ENCODE peak calls at places on chromosomes 12 and 14, in nine cellular contexts. Y, W, G, F, O, Z, T, B and D are unnamed samples.

GRCh38 chr14:22370084-22370847 is 218.8 kb downstream of the DAD1 start:
- DNase-seq in Y (no peak), W (no peak), G (no peak), F (no peak), O (no peak), Z (no peak), T (no peak), B (no peak), D (no peak)

GRCh38 chr12:13181375-13182070 is 15.0 kb upstream of the EMP1 start:
- DNase-seq in Y (no peak), W (peak; percentile 32), G (no peak), F (no peak), O (no peak), Z (no peak), T (no peak), B (no peak), D (no peak)

GRCh38 chr12:67590122-67590795 is 58.3 kb upstream of the DYRK2 start:
- DNase-seq in Y (peak; percentile 10), W (no peak), G (no peak), F (no peak), O (no peak), Z (no peak), T (no peak), B (no peak), D (no peak)

GRCh38 chr14:61260939-61261776 is 20.0 kb downstream of the TMEM30B start:
- DNase-seq in Y (no peak), W (no peak), G (no peak), F (no peak), O (peak; percentile 86), Z (peak; percentile 90), T (no peak), B (no peak), D (no peak)

GRCh38 chr12:11584213-11584855 is 65.1 kb upstream of the ETV6 start:
- DNase-seq in Y (no peak), W (no peak), G (no peak), F (no peak), O (no peak), Z (no peak), T (peak; percentile 25), B (no peak), D (no peak)

GRCh38 chr12:120196363-120196762 is 1.8 kb upstream of the GCN1 start:
- DNase-seq in Y (no peak), W (no peak), G (no peak), F (no peak), O (no peak), Z (no peak), T (no peak), B (no peak), D (no peak)

GRCh38 chr12:132342828-132343227 is 13.4 kb upstream of the GALNT9 start:
- DNase-seq in Y (no peak), W (no peak), G (no peak), F (no peak), O (no peak), Z (no peak), T (no peak), B (no peak), D (no peak)

GRCh38 chr12:49131973-49132461 is 822 bp upstream of the TUBA1B start:
- DNase-seq in Y (no peak), W (no peak), G (no peak), F (no peak), O (no peak), Z (peak; percentile 50), T (peak; percentile 71), B (peak; percentile 74), D (peak; percentile 26)

GRCh38 chr12:6062427-6063378 is 61.8 kb downstream of the VWF start:
- DNase-seq in Y (peak; percentile 76), W (peak; percentile 65), G (peak; percentile 73), F (no peak), O (no peak), Z (peak; percentile 48), T (peak; percentile 64), B (peak; percentile 90), D (peak; percentile 58)

GRCh38 chr12:125651625-125652024 is 586.4 kb downstream of the AACS start:
- DNase-seq in Y (no peak), W (no peak), G (no peak), F (no peak), O (no peak), Z (no peak), T (no peak), B (no peak), D (no peak)

DNA sequence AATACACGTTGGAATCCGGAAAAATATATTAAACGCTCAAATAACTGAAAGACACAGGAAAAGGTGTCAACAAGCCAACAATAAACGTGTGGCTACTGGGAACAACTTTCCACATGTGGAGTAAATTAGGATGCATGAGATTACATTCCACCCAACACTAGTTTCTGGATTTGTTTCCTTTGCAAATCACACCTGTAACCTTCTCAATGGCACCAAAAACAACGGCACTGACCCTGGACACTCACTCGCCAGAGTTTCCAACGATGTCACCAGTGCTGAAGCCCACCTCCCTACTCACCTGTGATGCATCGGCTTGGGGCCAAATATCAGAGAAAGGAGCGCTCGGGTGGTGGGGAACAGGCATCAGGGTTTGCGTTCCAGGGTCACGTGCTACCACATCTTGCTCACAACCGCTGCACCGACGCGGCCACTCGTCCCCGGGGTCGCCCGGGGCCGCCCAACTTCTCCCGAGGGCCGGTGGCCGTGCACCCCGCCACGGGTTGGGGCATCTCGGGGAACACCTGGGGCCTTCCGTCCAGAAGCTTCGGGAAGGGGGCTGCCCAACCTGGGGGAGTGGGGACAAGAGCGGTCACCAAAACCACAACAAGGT is 625 bp downstream of the PRDM4 start:
- DNase-seq in Y (peak; percentile 46), W (peak; percentile 48), G (peak; percentile 71), F (no peak), O (no peak), Z (peak; percentile 12), T (no peak), B (peak; percentile 73), D (peak; percentile 42)
- H3K4me3 ChIP-seq in Y (peak overlapping the region; percentile 90), W (peak overlapping the region; percentile 100), G (peak overlapping the region; percentile 81), F (peak overlapping the region; percentile 78), O (peak overlapping the region; percentile 88), Z (peak overlapping the region; percentile 89), T (peak overlapping the region; percentile 91), B (peak overlapping the region; percentile 89), D (peak overlapping the region; percentile 97)

DNA sequence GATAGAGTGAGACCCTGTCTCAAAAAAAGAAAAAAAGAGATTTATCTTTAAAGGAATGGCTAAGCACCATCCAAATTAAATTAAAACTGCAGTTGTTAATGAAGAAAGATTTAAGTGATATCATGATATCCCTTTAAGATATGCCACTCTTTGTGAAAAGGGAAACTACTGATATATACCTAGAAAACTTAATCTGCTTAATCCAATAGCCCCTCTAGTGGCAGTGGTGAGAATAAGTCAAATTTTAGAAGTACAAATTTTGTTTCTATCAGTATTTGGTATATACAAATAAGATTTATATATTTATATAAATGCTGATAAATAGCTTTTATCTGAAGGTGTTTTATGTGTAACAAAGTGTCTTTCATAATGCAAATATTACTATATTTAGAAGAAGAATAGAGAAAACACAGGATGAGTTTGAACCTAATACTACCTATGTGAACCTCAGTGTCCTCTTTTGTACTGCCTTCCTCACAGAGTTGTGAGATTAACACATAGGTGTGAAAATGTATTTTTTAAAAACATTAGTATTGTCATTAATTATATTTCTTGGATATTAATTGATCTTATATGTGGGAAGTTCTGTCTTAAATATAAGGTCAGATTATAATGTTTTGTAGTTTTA is 51.4 kb upstream of the GARIN2 start:
- DNase-seq in Y (no peak), W (no peak), G (peak; percentile 43), F (no peak), O (no peak), Z (peak; percentile 22), T (no peak), B (no peak), D (no peak)
- TF ChIP-seq CTCF in Y (peak; percentile 51), W (peak; percentile 50), G (peak; percentile 57), F (peak; percentile 37), O (peak; percentile 49), Z (peak; percentile 57), T (no peak), B (peak; percentile 61), D (peak; percentile 18)

GRCh38 chr14:90293766-90294471 is 37.6 kb downstream of the PSMC1 start:
- DNase-seq in Y (no peak), W (no peak), G (no peak), F (no peak), O (no peak), Z (peak; percentile 64), T (no peak), B (no peak), D (no peak)

GRCh38 chr14:90290612-90291011 is 34.3 kb downstream of the PSMC1 start:
- DNase-seq in Y (no peak), W (no peak), G (no peak), F (no peak), O (no peak), Z (no peak), T (no peak), B (no peak), D (no peak)

GRCh38 chr14:90294872-90295271 is 36.9 kb downstream of the NRDE2 start:
- DNase-seq in Y (no peak), W (no peak), G (no peak), F (no peak), O (no peak), Z (no peak), T (no peak), B (no peak), D (no peak)

GRCh38 chr14:90288646-90289355 is 32.4 kb downstream of the PSMC1 start:
- DNase-seq in Y (no peak), W (peak; percentile 45), G (no peak), F (no peak), O (no peak), Z (peak; percentile 25), T (peak; percentile 43), B (no peak), D (no peak)

DNA sequence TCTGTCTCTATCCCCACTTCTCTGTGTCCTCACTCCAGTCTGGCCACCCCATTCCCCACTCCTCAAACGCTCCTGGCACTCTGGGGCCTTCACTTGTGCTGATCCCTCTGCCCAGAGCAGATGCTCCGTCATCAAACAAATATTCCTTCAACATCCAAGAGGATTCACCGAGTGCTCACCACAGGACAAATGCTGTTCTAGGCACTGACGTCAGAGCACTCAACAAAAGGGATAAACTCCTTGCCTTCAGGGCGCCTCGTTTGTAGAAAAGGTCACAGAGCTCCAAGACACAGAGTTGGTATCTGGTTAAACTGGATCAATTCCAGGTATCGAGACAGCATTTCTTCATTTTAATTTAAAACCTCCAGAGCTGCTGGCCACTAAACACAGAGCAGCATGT is 35.3 kb downstream of the PSMC1 start:
- DNase-seq in Y (no peak), W (no peak), G (no peak), F (no peak), O (no peak), Z (no peak), T (no peak), B (no peak), D (no peak)
- H3K36me3 ChIP-seq in Y (peaks cover 65% of the 10 kb centered on the region), W (peaks cover 18% of the 10 kb centered on the region), G (no peaks in the 10 kb centered on the region), F (peaks cover 16% of the 10 kb centered on the region), O (peaks cover 33% of the 10 kb centered on the region), Z (peaks cover 33% of the 10 kb centered on the region), T (peaks cover 3% of the 10 kb centered on the region), B (peaks cover 40% of the 10 kb centered on the region), D (no peaks in the 10 kb centered on the region)

GRCh38 chr12:103758310-103759089 is 82.5 kb downstream of the NT5DC3 start:
- DNase-seq in Y (no peak), W (no peak), G (peak; percentile 51), F (no peak), O (no peak), Z (no peak), T (no peak), B (no peak), D (no peak)
- H3K4me3 ChIP-seq in Y (no peak overlapping the region), W (no peak overlapping the region), G (no peak overlapping the region), F (no peak overlapping the region), O (no peak overlapping the region), Z (no peak overlapping the region), T (no peak overlapping the region), B (no peak overlapping the region), D (no peak overlapping the region)